ENCODE peak calls at places on chromosome 16, in eight cellular contexts. One of them, this sample, is unnamed.

GRCh38 chr16:30166202-30166902 is 17.1 kb upstream of the CORO1A start:
- DNase-seq in ELR: no peak
- DNase-seq in CD4-positive, alpha-beta T cell: no peak
- DNase-seq in psoas muscle: no peak
- DNase-seq in T-helper 1 cell: peak; percentile 16
- DNase-seq in astrocyte of the spinal cord: no peak
- DNase-seq in GM13976: peak; percentile 81
- DNase-seq in C1 segment of cervical spinal cord: no peak
- DNase-seq in this sample: no peak

GRCh38 chr16:68994324-68994723 is 111.1 kb upstream of the HAS3 start:
- DNase-seq in ELR: no peak
- DNase-seq in CD4-positive, alpha-beta T cell: no peak
- DNase-seq in psoas muscle: no peak
- DNase-seq in T-helper 1 cell: no peak
- DNase-seq in astrocyte of the spinal cord: no peak
- DNase-seq in GM13976: no peak
- DNase-seq in C1 segment of cervical spinal cord: no peak
- DNase-seq in this sample: no peak

GRCh38 chr16:49799172-49799571 is 56.7 kb downstream of the ZNF423 start:
- DNase-seq in ELR: no peak
- DNase-seq in CD4-positive, alpha-beta T cell: no peak
- DNase-seq in psoas muscle: no peak
- DNase-seq in T-helper 1 cell: no peak
- DNase-seq in astrocyte of the spinal cord: peak; percentile 26
- DNase-seq in GM13976: no peak
- DNase-seq in C1 segment of cervical spinal cord: no peak
- DNase-seq in this sample: peak; percentile 35

GRCh38 chr16:26830716-26831115 is 236.0 kb upstream of the C16orf82 start:
- DNase-seq in ELR: no peak
- DNase-seq in CD4-positive, alpha-beta T cell: no peak
- DNase-seq in psoas muscle: no peak
- DNase-seq in T-helper 1 cell: no peak
- DNase-seq in astrocyte of the spinal cord: peak; percentile 46
- DNase-seq in GM13976: no peak
- DNase-seq in C1 segment of cervical spinal cord: no peak
- DNase-seq in this sample: no peak

GRCh38 chr16:54911079-54911478 is 19.6 kb upstream of the IRX5 start:
- DNase-seq in ELR: no peak
- DNase-seq in CD4-positive, alpha-beta T cell: no peak
- DNase-seq in psoas muscle: no peak
- DNase-seq in T-helper 1 cell: no peak
- DNase-seq in astrocyte of the spinal cord: no peak
- DNase-seq in GM13976: no peak
- DNase-seq in C1 segment of cervical spinal cord: no peak
- DNase-seq in this sample: no peak

GRCh38 chr16:24673155-24673554 is 56.3 kb upstream of the TNRC6A start:
- DNase-seq in ELR: no peak
- DNase-seq in CD4-positive, alpha-beta T cell: no peak
- DNase-seq in psoas muscle: no peak
- DNase-seq in T-helper 1 cell: no peak
- DNase-seq in astrocyte of the spinal cord: no peak
- DNase-seq in GM13976: no peak
- DNase-seq in C1 segment of cervical spinal cord: no peak
- DNase-seq in this sample: no peak

GRCh38 chr16:89216315-89217137 is 977 bp upstream of the ZNF778 start:
- DNase-seq in ELR: peak; percentile 85
- DNase-seq in CD4-positive, alpha-beta T cell: peak; percentile 71
- DNase-seq in psoas muscle: peak; percentile 89
- DNase-seq in T-helper 1 cell: peak; percentile 76
- DNase-seq in astrocyte of the spinal cord: peak; percentile 73
- DNase-seq in GM13976: peak; percentile 85
- DNase-seq in C1 segment of cervical spinal cord: peak; percentile 82
- DNase-seq in this sample: peak; percentile 39

GRCh38 chr16:55737318-55737717 is 81.5 kb downstream of the SLC6A2 start:
- DNase-seq in ELR: no peak
- DNase-seq in CD4-positive, alpha-beta T cell: no peak
- DNase-seq in psoas muscle: no peak
- DNase-seq in T-helper 1 cell: no peak
- DNase-seq in astrocyte of the spinal cord: no peak
- DNase-seq in GM13976: no peak
- DNase-seq in C1 segment of cervical spinal cord: no peak
- DNase-seq in this sample: no peak

GRCh38 chr16:17224859-17225258 is 245.9 kb downstream of the XYLT1 start:
- DNase-seq in ELR: no peak
- DNase-seq in CD4-positive, alpha-beta T cell: no peak
- DNase-seq in psoas muscle: peak; percentile 72
- DNase-seq in T-helper 1 cell: peak; percentile 31
- DNase-seq in astrocyte of the spinal cord: peak; percentile 70
- DNase-seq in GM13976: peak; percentile 23
- DNase-seq in C1 segment of cervical spinal cord: no peak
- DNase-seq in this sample: peak; percentile 16

GRCh38 chr16:53457670-53458069 is 23.4 kb downstream of the RBL2 start:
- DNase-seq in ELR: no peak
- DNase-seq in CD4-positive, alpha-beta T cell: peak; percentile 70
- DNase-seq in psoas muscle: no peak
- DNase-seq in T-helper 1 cell: peak; percentile 95
- DNase-seq in astrocyte of the spinal cord: peak; percentile 15
- DNase-seq in GM13976: peak; percentile 72
- DNase-seq in C1 segment of cervical spinal cord: no peak
- DNase-seq in this sample: no peak

GRCh38 chr16:80027007-80027965 is 426.7 kb upstream of the MAF start:
- DNase-seq in ELR: peak; percentile 99
- DNase-seq in CD4-positive, alpha-beta T cell: peak; percentile 13
- DNase-seq in psoas muscle: peak; percentile 69
- DNase-seq in T-helper 1 cell: peak; percentile 76
- DNase-seq in astrocyte of the spinal cord: peak; percentile 96
- DNase-seq in GM13976: no peak
- DNase-seq in C1 segment of cervical spinal cord: no peak
- DNase-seq in this sample: no peak

GRCh38 chr16:84526794-84527485 is 22.5 kb upstream of the MEAK7 start:
- DNase-seq in ELR: peak; percentile 75
- DNase-seq in CD4-positive, alpha-beta T cell: no peak
- DNase-seq in psoas muscle: peak; percentile 68
- DNase-seq in T-helper 1 cell: no peak
- DNase-seq in astrocyte of the spinal cord: peak; percentile 62
- DNase-seq in GM13976: no peak
- DNase-seq in C1 segment of cervical spinal cord: no peak
- DNase-seq in this sample: no peak

GRCh38 chr16:84730406-84731106 is 30.8 kb downstream of the USP10 start:
- DNase-seq in ELR: peak; percentile 97
- DNase-seq in CD4-positive, alpha-beta T cell: no peak
- DNase-seq in psoas muscle: no peak
- DNase-seq in T-helper 1 cell: peak; percentile 38
- DNase-seq in astrocyte of the spinal cord: peak; percentile 93
- DNase-seq in GM13976: peak; percentile 70
- DNase-seq in C1 segment of cervical spinal cord: peak; percentile 3
- DNase-seq in this sample: no peak

GRCh38 chr16:57590654-57591085 is 37.8 kb upstream of the ADGRG1 start:
- DNase-seq in ELR: peak; percentile 89
- DNase-seq in CD4-positive, alpha-beta T cell: no peak
- DNase-seq in psoas muscle: no peak
- DNase-seq in T-helper 1 cell: no peak
- DNase-seq in astrocyte of the spinal cord: peak; percentile 79
- DNase-seq in GM13976: no peak
- DNase-seq in C1 segment of cervical spinal cord: no peak
- DNase-seq in this sample: no peak

GRCh38 chr16:78447164-78447563 is 347.7 kb downstream of the WWOX start:
- DNase-seq in ELR: no peak
- DNase-seq in CD4-positive, alpha-beta T cell: no peak
- DNase-seq in psoas muscle: no peak
- DNase-seq in T-helper 1 cell: no peak
- DNase-seq in astrocyte of the spinal cord: no peak
- DNase-seq in GM13976: no peak
- DNase-seq in C1 segment of cervical spinal cord: no peak
- DNase-seq in this sample: no peak

GRCh38 chr16:49620868-49621239 is 235.1 kb downstream of the ZNF423 start:
- DNase-seq in ELR: no peak
- DNase-seq in CD4-positive, alpha-beta T cell: no peak
- DNase-seq in psoas muscle: peak; percentile 49
- DNase-seq in T-helper 1 cell: no peak
- DNase-seq in astrocyte of the spinal cord: no peak
- DNase-seq in GM13976: no peak
- DNase-seq in C1 segment of cervical spinal cord: no peak
- DNase-seq in this sample: no peak

GRCh38 chr16:10121496-10121895 is 60.7 kb downstream of the GRIN2A start:
- DNase-seq in ELR: peak; percentile 92
- DNase-seq in CD4-positive, alpha-beta T cell: no peak
- DNase-seq in psoas muscle: no peak
- DNase-seq in T-helper 1 cell: no peak
- DNase-seq in astrocyte of the spinal cord: peak; percentile 86
- DNase-seq in GM13976: no peak
- DNase-seq in C1 segment of cervical spinal cord: no peak
- DNase-seq in this sample: no peak

GRCh38 chr16:48295493-48296281 is 48.3 kb upstream of the ABCC11 start:
- DNase-seq in ELR: no peak
- DNase-seq in CD4-positive, alpha-beta T cell: no peak
- DNase-seq in psoas muscle: no peak
- DNase-seq in T-helper 1 cell: no peak
- DNase-seq in astrocyte of the spinal cord: no peak
- DNase-seq in GM13976: no peak
- DNase-seq in C1 segment of cervical spinal cord: no peak
- DNase-seq in this sample: no peak

GRCh38 chr16:75116081-75116910 is at the start of gene LDHD:
- DNase-seq in ELR: peak; percentile 71
- DNase-seq in CD4-positive, alpha-beta T cell: no peak
- DNase-seq in psoas muscle: peak; percentile 94
- DNase-seq in T-helper 1 cell: no peak
- DNase-seq in astrocyte of the spinal cord: peak; percentile 56
- DNase-seq in GM13976: no peak
- DNase-seq in C1 segment of cervical spinal cord: peak; percentile 86
- DNase-seq in this sample: no peak

GRCh38 chr16:65524997-65525396 is 403.1 kb upstream of the CDH11 start:
- DNase-seq in ELR: peak; percentile 45
- DNase-seq in CD4-positive, alpha-beta T cell: no peak
- DNase-seq in psoas muscle: no peak
- DNase-seq in T-helper 1 cell: no peak
- DNase-seq in astrocyte of the spinal cord: peak; percentile 91
- DNase-seq in GM13976: no peak
- DNase-seq in C1 segment of cervical spinal cord: no peak
- DNase-seq in this sample: no peak

GRCh38 chr16:49499018-49499785 is 125.6 kb downstream of the C16orf78 start:
- DNase-seq in ELR: no peak
- DNase-seq in CD4-positive, alpha-beta T cell: no peak
- DNase-seq in psoas muscle: peak; percentile 46
- DNase-seq in T-helper 1 cell: no peak
- DNase-seq in astrocyte of the spinal cord: no peak
- DNase-seq in GM13976: no peak
- DNase-seq in C1 segment of cervical spinal cord: peak; percentile 77
- DNase-seq in this sample: no peak

GRCh38 chr16:85237817-85238216 is 125.5 kb upstream of the CIBAR2 start:
- DNase-seq in ELR: no peak
- DNase-seq in CD4-positive, alpha-beta T cell: no peak
- DNase-seq in psoas muscle: no peak
- DNase-seq in T-helper 1 cell: no peak
- DNase-seq in astrocyte of the spinal cord: no peak
- DNase-seq in GM13976: no peak
- DNase-seq in C1 segment of cervical spinal cord: no peak
- DNase-seq in this sample: no peak

GRCh38 chr16:28064706-28065249 is 1.3 kb upstream of the GSG1L start:
- DNase-seq in ELR: no peak
- DNase-seq in CD4-positive, alpha-beta T cell: no peak
- DNase-seq in psoas muscle: no peak
- DNase-seq in T-helper 1 cell: no peak
- DNase-seq in astrocyte of the spinal cord: no peak
- DNase-seq in GM13976: no peak
- DNase-seq in C1 segment of cervical spinal cord: no peak
- DNase-seq in this sample: no peak

GRCh38 chr16:2325181-2325580 is 15.3 kb downstream of the ABCA3 start:
- DNase-seq in ELR: no peak
- DNase-seq in CD4-positive, alpha-beta T cell: no peak
- DNase-seq in psoas muscle: no peak
- DNase-seq in T-helper 1 cell: no peak
- DNase-seq in astrocyte of the spinal cord: no peak
- DNase-seq in GM13976: no peak
- DNase-seq in C1 segment of cervical spinal cord: no peak
- DNase-seq in this sample: no peak

GRCh38 chr16:68644715-68645493 is at the start of gene CDH3:
- DNase-seq in ELR: peak; percentile 53
- DNase-seq in CD4-positive, alpha-beta T cell: no peak
- DNase-seq in psoas muscle: no peak
- DNase-seq in T-helper 1 cell: no peak
- DNase-seq in astrocyte of the spinal cord: no peak
- DNase-seq in GM13976: peak; percentile 45
- DNase-seq in C1 segment of cervical spinal cord: no peak
- DNase-seq in this sample: peak; percentile 66

GRCh38 chr16:17414421-17414820 is 56.3 kb downstream of the XYLT1 start:
- DNase-seq in ELR: no peak
- DNase-seq in CD4-positive, alpha-beta T cell: no peak
- DNase-seq in psoas muscle: no peak
- DNase-seq in T-helper 1 cell: peak; percentile 37
- DNase-seq in astrocyte of the spinal cord: no peak
- DNase-seq in GM13976: peak; percentile 44
- DNase-seq in C1 segment of cervical spinal cord: no peak
- DNase-seq in this sample: no peak

GRCh38 chr16:89557230-89557935 is 3.1 kb upstream of the RPL13 start:
- DNase-seq in ELR: peak; percentile 80
- DNase-seq in CD4-positive, alpha-beta T cell: peak; percentile 72
- DNase-seq in psoas muscle: peak; percentile 92
- DNase-seq in T-helper 1 cell: peak; percentile 75
- DNase-seq in astrocyte of the spinal cord: peak; percentile 77
- DNase-seq in GM13976: peak; percentile 85
- DNase-seq in C1 segment of cervical spinal cord: peak; percentile 20
- DNase-seq in this sample: peak; percentile 1

GRCh38 chr16:57245472-57246113 is 534 bp downstream of the ARL2BP start:
- DNase-seq in ELR: peak; percentile 43
- DNase-seq in CD4-positive, alpha-beta T cell: no peak
- DNase-seq in psoas muscle: no peak
- DNase-seq in T-helper 1 cell: no peak
- DNase-seq in astrocyte of the spinal cord: no peak
- DNase-seq in GM13976: peak; percentile 64
- DNase-seq in C1 segment of cervical spinal cord: no peak
- DNase-seq in this sample: no peak

GRCh38 chr16:89278441-89279240 is 61.1 kb downstream of the ZNF778 start:
- DNase-seq in ELR: no peak
- DNase-seq in CD4-positive, alpha-beta T cell: no peak
- DNase-seq in psoas muscle: no peak
- DNase-seq in T-helper 1 cell: no peak
- DNase-seq in astrocyte of the spinal cord: no peak
- DNase-seq in GM13976: no peak
- DNase-seq in C1 segment of cervical spinal cord: no peak
- DNase-seq in this sample: no peak

GRCh38 chr16:73082608-73083007 is 34.7 kb upstream of the ZFHX3 start:
- DNase-seq in ELR: peak; percentile 95
- DNase-seq in CD4-positive, alpha-beta T cell: no peak
- DNase-seq in psoas muscle: no peak
- DNase-seq in T-helper 1 cell: peak; percentile 2
- DNase-seq in astrocyte of the spinal cord: peak; percentile 95
- DNase-seq in GM13976: no peak
- DNase-seq in C1 segment of cervical spinal cord: no peak
- DNase-seq in this sample: no peak